ENCODE peak calls at places on chromosome 21, in four cellular contexts. O, S, G and Y are unnamed samples.

GRCh38 chr21:14923468-14923867 is 141.3 kb downstream of the NRIP1 start:
- DNase-seq in G (no peak), O (no peak), S (no peak), Y (no peak)

GRCh38 chr21:38824124-38824822 is 18.5 kb downstream of the ETS2 start:
- DNase-seq in S (no peak), O (no peak), G (no peak), Y (no peak)

GRCh38 chr21:25607812-25608737 is 794 bp upstream of the MRPL39 start:
- DNase-seq in G (peak), O (peak), S (peak), Y (peak)

GRCh38 chr21:34926784-34927548 is 122.1 kb downstream of the RUNX1 start:
- DNase-seq in S (no peak), O (no peak), G (no peak), Y (no peak)

GRCh38 chr21:27953328-27954045 is 986.6 kb upstream of the ADAMTS5 start:
- DNase-seq in O (no peak), G (no peak), S (no peak), Y (no peak)

GRCh38 chr21:31801551-31802234 is 69.8 kb upstream of the SCAF4 start:
- DNase-seq in G (no peak), O (peak), S (no peak), Y (no peak)

GRCh38 chr21:44331650-44332306 is 7.4 kb downstream of the CFAP410 start:
- DNase-seq in S (no peak), G (no peak), O (no peak), Y (no peak)

GRCh38 chr21:45525153-45525909 is 16.9 kb downstream of the SLC19A1 start:
- DNase-seq in O (no peak), G (no peak), S (no peak), Y (no peak)

GRCh38 chr21:32949701-32950100 is 76.0 kb upstream of the OLIG2 start:
- DNase-seq in S (no peak), G (no peak), O (no peak), Y (no peak)

GRCh38 chr21:16358021-16358420 is 628.2 kb downstream of the USP25 start:
- DNase-seq in G (no peak), O (no peak), S (no peak), Y (no peak)

GRCh38 chr21:32143222-32143939 is 135.5 kb downstream of the MIS18A start:
- DNase-seq in G (no peak), S (no peak), O (no peak), Y (no peak)

GRCh38 chr21:42056996-42057689 is 14.0 kb upstream of the UMODL1 start:
- DNase-seq in S (no peak), G (peak), O (peak), Y (no peak)